ENCODE peak calls at places on chromosomes 2 and 18, in four cellular contexts. One of them, this sample, is unnamed.
A peak's percentile ranks its signal among the peaks of the same experiment; 100 is the strongest.

GRCh38 chr2:16227811-16228462 is 287.6 kb downstream of the MYCN start:
- DNase-seq in foreskin fibroblast: no peak
- DNase-seq in HTR-8/SVneo: no peak
- DNase-seq in WERI-Rb-1: no peak
- DNase-seq in this sample: no peak

GRCh38 chr2:201154615-201155014 is 28.3 kb upstream of the CASP10 start:
- DNase-seq in foreskin fibroblast: no peak
- DNase-seq in HTR-8/SVneo: no peak
- DNase-seq in WERI-Rb-1: no peak
- DNase-seq in this sample: no peak

GRCh38 chr2:83587309-83587708 is 871.8 kb downstream of the SUCLG1 start:
- DNase-seq in foreskin fibroblast: no peak
- DNase-seq in HTR-8/SVneo: no peak
- DNase-seq in WERI-Rb-1: no peak
- DNase-seq in this sample: no peak

GRCh38 chr18:43129946-43130523 is 14.6 kb upstream of the RIT2 start:
- DNase-seq in foreskin fibroblast: peak; percentile 37
- DNase-seq in HTR-8/SVneo: no peak
- DNase-seq in WERI-Rb-1: no peak
- DNase-seq in this sample: no peak

GRCh38 chr2:125471963-125472362 is 1184.0 kb upstream of the GYPC start:
- DNase-seq in foreskin fibroblast: no peak
- DNase-seq in HTR-8/SVneo: no peak
- DNase-seq in WERI-Rb-1: peak; percentile 38
- DNase-seq in this sample: no peak

GRCh38 chr18:25350561-25351201 is 1.3 kb downstream of the ZNF521 start:
- DNase-seq in foreskin fibroblast: peak; percentile 88
- DNase-seq in HTR-8/SVneo: no peak
- DNase-seq in WERI-Rb-1: peak; percentile 9
- DNase-seq in this sample: no peak

GRCh38 chr2:189179607-189179979 is at the start of gene COL5A2:
- DNase-seq in foreskin fibroblast: peak; percentile 93
- DNase-seq in HTR-8/SVneo: peak; percentile 44
- DNase-seq in WERI-Rb-1: no peak
- DNase-seq in this sample: no peak

GRCh38 chr18:3454365-3455089 is 4.6 kb downstream of the TGIF1 start:
- DNase-seq in foreskin fibroblast: peak; percentile 67
- DNase-seq in HTR-8/SVneo: no peak
- DNase-seq in WERI-Rb-1: peak; percentile 40
- DNase-seq in this sample: peak; percentile 68

GRCh38 chr2:206276169-206276927 is 1.9 kb downstream of the ZDBF2 start:
- DNase-seq in foreskin fibroblast: no peak
- DNase-seq in HTR-8/SVneo: no peak
- DNase-seq in WERI-Rb-1: no peak
- DNase-seq in this sample: no peak

GRCh38 chr2:101725515-101726192 is 28.1 kb downstream of the MAP4K4 start:
- DNase-seq in foreskin fibroblast: peak; percentile 33
- DNase-seq in HTR-8/SVneo: no peak
- DNase-seq in WERI-Rb-1: no peak
- DNase-seq in this sample: no peak

GRCh38 chr2:12326449-12327190 is 390.1 kb upstream of the TRIB2 start:
- DNase-seq in foreskin fibroblast: no peak
- DNase-seq in HTR-8/SVneo: no peak
- DNase-seq in WERI-Rb-1: peak; percentile 21
- DNase-seq in this sample: no peak

GRCh38 chr18:79949571-79950439 is 1.6 kb downstream of the SLC66A2 start:
- DNase-seq in foreskin fibroblast: peak; percentile 24
- DNase-seq in HTR-8/SVneo: no peak
- DNase-seq in WERI-Rb-1: no peak
- DNase-seq in this sample: no peak

GRCh38 chr18:27394687-27395086 is 209.6 kb upstream of the CHST9 start:
- DNase-seq in foreskin fibroblast: no peak
- DNase-seq in HTR-8/SVneo: no peak
- DNase-seq in WERI-Rb-1: no peak
- DNase-seq in this sample: no peak

GRCh38 chr2:111244864-111245263 is 124.2 kb downstream of the BCL2L11 start:
- DNase-seq in foreskin fibroblast: no peak
- DNase-seq in HTR-8/SVneo: no peak
- DNase-seq in WERI-Rb-1: no peak
- DNase-seq in this sample: no peak

GRCh38 chr2:59926706-59927105 is 626.7 kb downstream of the BCL11A start:
- DNase-seq in foreskin fibroblast: no peak
- DNase-seq in HTR-8/SVneo: no peak
- DNase-seq in WERI-Rb-1: no peak
- DNase-seq in this sample: no peak

GRCh38 chr2:32559136-32559535 is 68.7 kb upstream of the TTC27 start:
- DNase-seq in foreskin fibroblast: peak; percentile 54
- DNase-seq in HTR-8/SVneo: no peak
- DNase-seq in WERI-Rb-1: no peak
- DNase-seq in this sample: no peak

GRCh38 chr2:239939736-239940483 is 85.2 kb downstream of the NDUFA10 start:
- DNase-seq in foreskin fibroblast: no peak
- DNase-seq in HTR-8/SVneo: no peak
- DNase-seq in WERI-Rb-1: no peak
- DNase-seq in this sample: no peak

GRCh38 chr2:223093436-223093839 is 41.4 kb downstream of the KCNE4 start:
- DNase-seq in foreskin fibroblast: peak; percentile 40
- DNase-seq in HTR-8/SVneo: no peak
- DNase-seq in WERI-Rb-1: no peak
- DNase-seq in this sample: no peak

GRCh38 chr2:204027105-204027504 is 90.5 kb downstream of the ICOS start:
- DNase-seq in foreskin fibroblast: no peak
- DNase-seq in HTR-8/SVneo: no peak
- DNase-seq in WERI-Rb-1: no peak
- DNase-seq in this sample: peak; percentile 33

GRCh38 chr2:147149589-147150245 is 695.1 kb upstream of the ACVR2A start:
- DNase-seq in foreskin fibroblast: peak; percentile 30
- DNase-seq in HTR-8/SVneo: no peak
- DNase-seq in WERI-Rb-1: no peak
- DNase-seq in this sample: no peak

GRCh38 chr2:191169456-191170300 is 18.9 kb upstream of the STAT4 start:
- DNase-seq in foreskin fibroblast: no peak
- DNase-seq in HTR-8/SVneo: no peak
- DNase-seq in WERI-Rb-1: no peak
- DNase-seq in this sample: peak; percentile 57

GRCh38 chr2:96546797-96547196 is 10.2 kb downstream of the ARID5A start:
- DNase-seq in foreskin fibroblast: no peak
- DNase-seq in HTR-8/SVneo: no peak
- DNase-seq in WERI-Rb-1: no peak
- DNase-seq in this sample: no peak

GRCh38 chr18:41532344-41533086 is 422.5 kb upstream of the PIK3C3 start:
- DNase-seq in foreskin fibroblast: no peak
- DNase-seq in HTR-8/SVneo: no peak
- DNase-seq in WERI-Rb-1: peak; percentile 8
- DNase-seq in this sample: no peak

GRCh38 chr2:127864877-127865276 is 6.9 kb upstream of the POLR2D start:
- DNase-seq in foreskin fibroblast: peak; percentile 41
- DNase-seq in HTR-8/SVneo: no peak
- DNase-seq in WERI-Rb-1: peak; percentile 72
- DNase-seq in this sample: no peak

GRCh38 chr2:172215936-172216335 is 113.2 kb upstream of the DLX2 start:
- DNase-seq in foreskin fibroblast: no peak
- DNase-seq in HTR-8/SVneo: no peak
- DNase-seq in WERI-Rb-1: no peak
- DNase-seq in this sample: no peak

GRCh38 chr2:54666131-54666637 is 57.3 kb upstream of the EML6 start:
- DNase-seq in foreskin fibroblast: peak; percentile 86
- DNase-seq in HTR-8/SVneo: peak; percentile 29
- DNase-seq in WERI-Rb-1: no peak
- DNase-seq in this sample: no peak

GRCh38 chr18:13232060-13232917 is 13.7 kb downstream of the LDLRAD4 start:
- DNase-seq in foreskin fibroblast: no peak
- DNase-seq in HTR-8/SVneo: no peak
- DNase-seq in WERI-Rb-1: no peak
- DNase-seq in this sample: no peak

GRCh38 chr2:60535392-60536312 is 17.8 kb downstream of the BCL11A start:
- DNase-seq in foreskin fibroblast: no peak
- DNase-seq in HTR-8/SVneo: no peak
- DNase-seq in WERI-Rb-1: no peak
- DNase-seq in this sample: no peak

GRCh38 chr2:236618370-236618769 is 48.7 kb downstream of the ACKR3 start:
- DNase-seq in foreskin fibroblast: no peak
- DNase-seq in HTR-8/SVneo: no peak
- DNase-seq in WERI-Rb-1: no peak
- DNase-seq in this sample: no peak

GRCh38 chr2:20282916-20283592 is 58.1 kb upstream of the SDC1 start:
- DNase-seq in foreskin fibroblast: no peak
- DNase-seq in HTR-8/SVneo: no peak
- DNase-seq in WERI-Rb-1: no peak
- DNase-seq in this sample: no peak

GRCh38 chr18:57956495-57956894 is 87.5 kb upstream of the NEDD4L start:
- DNase-seq in foreskin fibroblast: no peak
- DNase-seq in HTR-8/SVneo: no peak
- DNase-seq in WERI-Rb-1: no peak
- DNase-seq in this sample: no peak

GRCh38 chr18:59952283-59953007 is 52.6 kb downstream of the PMAIP1 start:
- DNase-seq in foreskin fibroblast: no peak
- DNase-seq in HTR-8/SVneo: no peak
- DNase-seq in WERI-Rb-1: no peak
- DNase-seq in this sample: no peak

GRCh38 chr2:189178726-189179606 is 595 bp downstream of the COL5A2 start:
- DNase-seq in foreskin fibroblast: peak; percentile 86
- DNase-seq in HTR-8/SVneo: peak; percentile 25
- DNase-seq in WERI-Rb-1: no peak
- DNase-seq in this sample: no peak

GRCh38 chr2:238875161-238875530 is 27.3 kb downstream of the TWIST2 start:
- DNase-seq in foreskin fibroblast: peak; percentile 78
- DNase-seq in HTR-8/SVneo: no peak
- DNase-seq in WERI-Rb-1: no peak
- DNase-seq in this sample: no peak

This sample was measured in RCC 7860.